ENCODE peak calls at places on chromosomes 4 and X, in five cellular contexts. Q is midbrain, U is mammary epithelial cell, B is Calu3, Y is NCI-H1092 treated with DMSO at 0.1 percent for 48 hours. Z is an unnamed sample.

GRCh38 chr4:105128208-105128607 is 18.5 kb upstream of the TET2 start:
- DNase-seq in B (no peak), U (no peak), Q (no peak), Y (no peak), Z (no peak)

GRCh38 chr4:53023640-53024299 is 161.7 kb downstream of the RASL11B start:
- DNase-seq in Q (no peak), Y (no peak), B (no peak), U (no peak), Z (no peak)

GRCh38 chrX:150365953-150366911 is 3.1 kb downstream of the MAMLD1 start:
- DNase-seq in Q (peak; percentile 33), Y (no peak), U (peak; percentile 23), B (peak; percentile 54), Z (peak; percentile 16)

GRCh38 chrX:133258481-133258880 is 40.3 kb upstream of the TFDP3 start:
- DNase-seq in U (peak; percentile 34), Y (no peak), Q (no peak), B (no peak), Z (no peak)

GRCh38 chr4:111398906-111399330 is 746.3 kb upstream of the FAM241A start:
- DNase-seq in Q (peak; percentile 36), Y (no peak), U (no peak), B (no peak), Z (no peak)

GRCh38 chrX:22081475-22082092 is 49.5 kb downstream of the PHEX start:
- DNase-seq in U (peak; percentile 43), B (peak; percentile 65), Y (no peak), Q (no peak), Z (peak; percentile 79)

GRCh38 chr4:78599931-78600375 is 48.4 kb downstream of the ANXA3 start:
- DNase-seq in Y (no peak), U (no peak), B (no peak), Q (no peak), Z (no peak)

GRCh38 chrX:11430266-11430665 is 137.1 kb downstream of the AMELX start:
- DNase-seq in B (no peak), U (peak; percentile 20), Q (no peak), Y (no peak), Z (peak; percentile 25)

GRCh38 chr4:140865253-140865652 is 109.1 kb upstream of the TBC1D9 start:
- DNase-seq in U (no peak), B (no peak), Q (no peak), Y (no peak), Z (no peak)

GRCh38 chrX:115322375-115322774 is 32.9 kb downstream of the LUZP4 start:
- DNase-seq in B (no peak), U (no peak), Q (no peak), Y (no peak), Z (no peak)

GRCh38 chrX:72128881-72129280 is 2.8 kb downstream of the RTL5 start:
- DNase-seq in B (peak; percentile 43), U (no peak), Q (no peak), Y (peak; percentile 9), Z (peak; percentile 16)

GRCh38 chrX:53263597-53264094 is 17.7 kb downstream of the IQSEC2 start:
- DNase-seq in Q (no peak), U (peak; percentile 73), Y (no peak), B (peak; percentile 39), Z (peak; percentile 89)

GRCh38 chr4:95549246-95550138 is 719 bp upstream of the UNC5C start:
- DNase-seq in B (peak; percentile 37), Q (peak; percentile 82), Y (no peak), U (peak; percentile 60), Z (peak; percentile 28)

GRCh38 chr4:52234539-52235174 is 183.6 kb downstream of the SPATA18 start:
- DNase-seq in B (no peak), Y (peak; percentile 74), Q (peak; percentile 47), U (peak; percentile 41), Z (peak; percentile 69)

GRCh38 chr4:48420172-48420571 is 63.0 kb upstream of the SLC10A4 start:
- DNase-seq in B (no peak), Y (no peak), U (no peak), Q (no peak), Z (no peak)

GRCh38 chr4:52376107-52376704 is 282.9 kb downstream of the USP46 start:
- DNase-seq in Q (peak; percentile 38), U (peak; percentile 29), B (peak; percentile 14), Y (peak; percentile 58), Z (peak; percentile 70)

GRCh38 chr4:68375667-68376559 is 26.0 kb upstream of the YTHDC1 start:
- DNase-seq in Q (peak; percentile 64), Y (peak; percentile 27), U (peak; percentile 77), B (peak; percentile 53), Z (peak; percentile 87)

GRCh38 chr4:91758487-91758886 is 545.3 kb upstream of the GRID2 start:
- DNase-seq in U (peak; percentile 70), B (no peak), Q (no peak), Y (no peak), Z (peak; percentile 73)

GRCh38 chr4:98657531-98658286 is 702 bp downstream of the TSPAN5 start:
- DNase-seq in Y (peak; percentile 78), U (peak; percentile 81), B (no peak), Q (peak; percentile 76), Z (peak; percentile 67)

GRCh38 chr4:72569719-72570235 is 756 bp upstream of the ADAMTS3 start:
- DNase-seq in Q (no peak), B (no peak), U (no peak), Y (no peak), Z (no peak)

GRCh38 chrX:136453771-136454170 is 34.0 kb upstream of the BRS3 start:
- DNase-seq in U (no peak), Y (peak; percentile 52), B (no peak), Q (no peak), Z (no peak)

GRCh38 chr4:1329408-1330371 is 17.3 kb upstream of the UVSSA start:
- DNase-seq in Y (no peak), Q (no peak), B (peak; percentile 78), U (peak; percentile 94), Z (peak; percentile 85)

GRCh38 chrX:120568047-120568446 is 7.3 kb upstream of the CUL4B start:
- DNase-seq in B (no peak), Y (no peak), U (peak; percentile 16), Q (no peak), Z (peak; percentile 14)

GRCh38 chr4:162011039-162011438 is 152.8 kb downstream of the FSTL5 start:
- DNase-seq in B (no peak), Q (no peak), Y (no peak), U (no peak), Z (no peak)

GRCh38 chr4:158766419-158767044 is 2.3 kb upstream of the FNIP2 start:
- DNase-seq in U (no peak), Q (no peak), Y (no peak), B (no peak), Z (no peak)

GRCh38 chr4:125681240-125681639 is 366.5 kb downstream of the FAT4 start:
- DNase-seq in B (no peak), U (no peak), Q (no peak), Y (no peak), Z (no peak)

GRCh38 chr4:185395255-185395955 is at the start of gene LRP2BP:
- DNase-seq in Q (peak; percentile 91), Y (peak; percentile 25), U (peak; percentile 19), B (no peak), Z (peak; percentile 84)

GRCh38 chr4:145882594-145882993 is 56.0 kb downstream of the ZNF827 start:
- DNase-seq in U (no peak), Y (no peak), Q (peak; percentile 74), B (no peak), Z (no peak)

GRCh38 chr4:17690898-17691297 is 76.5 kb downstream of the MED28 start:
- DNase-seq in B (peak; percentile 47), U (peak; percentile 79), Q (no peak), Y (no peak), Z (no peak)

GRCh38 chr4:1993169-1993516 is 15.6 kb downstream of the NELFA start:
- DNase-seq in Y (no peak), B (no peak), Q (no peak), U (no peak), Z (no peak)

GRCh38 chr4:98421106-98421505 is 159.9 kb downstream of the RAP1GDS1 start:
- DNase-seq in Y (no peak), B (no peak), U (no peak), Q (no peak), Z (no peak)

GRCh38 chr4:124936427-124936826 is 223.9 kb upstream of the ANKRD50 start:
- DNase-seq in B (no peak), Y (peak; percentile 95), Q (no peak), U (no peak), Z (no peak)

GRCh38 chrX:47556045-47556623 is 4.9 kb upstream of the ARAF start:
- DNase-seq in U (peak; percentile 84), Q (peak; percentile 91), B (peak; percentile 91), Y (peak; percentile 96), Z (no peak)

GRCh38 chr4:32087211-32087610 is 1367.0 kb downstream of the PCDH7 start:
- DNase-seq in U (no peak), B (no peak), Q (no peak), Y (no peak), Z (no peak)

GRCh38 chr4:12852338-12853307 is 631.5 kb downstream of the RAB28 start:
- DNase-seq in Y (peak; percentile 68), U (peak; percentile 59), B (peak; percentile 1), Q (peak; percentile 59), Z (peak; percentile 85)